ENCODE peak calls at places on chromosomes 11 and 22, in five cellular contexts. One of them, this sample, is unnamed.

GRCh38 chr11:6576471-6577373 is 26.7 kb downstream of the RRP8 start:
- DNase-seq in AG09309: peak; percentile 65
- DNase-seq in HFFc6: peak; percentile 63
- DNase-seq in RPMI8226: peak; percentile 37
- DNase-seq in astrocyte of the spinal cord: peak; percentile 82
- DNase-seq in this sample: peak; percentile 35

GRCh38 chr11:26244207-26244606 is 87.7 kb upstream of the ANO3 start:
- DNase-seq in AG09309: peak; percentile 50
- DNase-seq in HFFc6: no peak
- DNase-seq in RPMI8226: no peak
- DNase-seq in astrocyte of the spinal cord: no peak
- DNase-seq in this sample: peak; percentile 71

GRCh38 chr11:126361400-126361799 is 5.9 kb downstream of the ST3GAL4 start:
- DNase-seq in AG09309: no peak
- DNase-seq in HFFc6: no peak
- DNase-seq in RPMI8226: no peak
- DNase-seq in astrocyte of the spinal cord: no peak
- DNase-seq in this sample: no peak

GRCh38 chr11:118211006-118211405 is 13.8 kb downstream of the JAML start:
- DNase-seq in AG09309: no peak
- DNase-seq in HFFc6: peak; percentile 1
- DNase-seq in RPMI8226: no peak
- DNase-seq in astrocyte of the spinal cord: no peak
- DNase-seq in this sample: peak; percentile 32

GRCh38 chr22:26259510-26259909 is 90.2 kb downstream of the SEZ6L start:
- DNase-seq in AG09309: no peak
- DNase-seq in HFFc6: no peak
- DNase-seq in RPMI8226: peak; percentile 51
- DNase-seq in astrocyte of the spinal cord: peak; percentile 1
- DNase-seq in this sample: no peak

GRCh38 chr22:37545703-37546435 is 14.4 kb upstream of the CDC42EP1 start:
- DNase-seq in AG09309: peak; percentile 81
- DNase-seq in HFFc6: peak; percentile 90
- DNase-seq in RPMI8226: no peak
- DNase-seq in astrocyte of the spinal cord: peak; percentile 97
- DNase-seq in this sample: peak; percentile 95

GRCh38 chr11:2466069-2466801 is 21.4 kb downstream of the KCNQ1 start:
- DNase-seq in AG09309: no peak
- DNase-seq in HFFc6: no peak
- DNase-seq in RPMI8226: no peak
- DNase-seq in astrocyte of the spinal cord: no peak
- DNase-seq in this sample: no peak

GRCh38 chr11:30244255-30244654 is 13.4 kb downstream of the FSHB start:
- DNase-seq in AG09309: no peak
- DNase-seq in HFFc6: peak; percentile 4
- DNase-seq in RPMI8226: no peak
- DNase-seq in astrocyte of the spinal cord: peak; percentile 66
- DNase-seq in this sample: peak; percentile 21

GRCh38 chr11:22666700-22667439 is 459 bp downstream of the GAS2 start:
- DNase-seq in AG09309: no peak
- DNase-seq in HFFc6: no peak
- DNase-seq in RPMI8226: no peak
- DNase-seq in astrocyte of the spinal cord: peak; percentile 27
- DNase-seq in this sample: no peak

GRCh38 chr11:2663915-2664314 is 35.9 kb downstream of the KCNQ1OT1 start:
- DNase-seq in AG09309: no peak
- DNase-seq in HFFc6: no peak
- DNase-seq in RPMI8226: no peak
- DNase-seq in astrocyte of the spinal cord: no peak
- DNase-seq in this sample: no peak

GRCh38 chr11:33542921-33543320 is 157.7 kb downstream of the C11orf91 start:
- DNase-seq in AG09309: no peak
- DNase-seq in HFFc6: peak; percentile 37
- DNase-seq in RPMI8226: peak; percentile 11
- DNase-seq in astrocyte of the spinal cord: peak; percentile 36
- DNase-seq in this sample: no peak

GRCh38 chr11:19723572-19724342 is 11.1 kb downstream of the NAV2 start:
- DNase-seq in AG09309: no peak
- DNase-seq in HFFc6: peak; percentile 28
- DNase-seq in RPMI8226: no peak
- DNase-seq in astrocyte of the spinal cord: peak; percentile 53
- DNase-seq in this sample: no peak

GRCh38 chr11:134124660-134125451 is 56.0 kb downstream of the JAM3 start:
- DNase-seq in AG09309: no peak
- DNase-seq in HFFc6: peak; percentile 4
- DNase-seq in RPMI8226: peak; percentile 11
- DNase-seq in astrocyte of the spinal cord: peak; percentile 35
- DNase-seq in this sample: peak; percentile 43

GRCh38 chr11:36191941-36192340 is 97.3 kb downstream of the COMMD9 start:
- DNase-seq in AG09309: no peak
- DNase-seq in HFFc6: no peak
- DNase-seq in RPMI8226: no peak
- DNase-seq in astrocyte of the spinal cord: no peak
- DNase-seq in this sample: no peak

GRCh38 chr22:19495562-19496323 is 16.0 kb downstream of the CDC45 start:
- DNase-seq in AG09309: peak; percentile 10
- DNase-seq in HFFc6: peak; percentile 23
- DNase-seq in RPMI8226: no peak
- DNase-seq in astrocyte of the spinal cord: no peak
- DNase-seq in this sample: no peak

GRCh38 chr11:57499413-57499982 is 16.0 kb downstream of the SLC43A1 start:
- DNase-seq in AG09309: peak; percentile 21
- DNase-seq in HFFc6: peak; percentile 70
- DNase-seq in RPMI8226: no peak
- DNase-seq in astrocyte of the spinal cord: peak; percentile 93
- DNase-seq in this sample: peak; percentile 79

GRCh38 chr11:122578168-122578825 is 77.2 kb upstream of the UBASH3B start:
- DNase-seq in AG09309: no peak
- DNase-seq in HFFc6: no peak
- DNase-seq in RPMI8226: no peak
- DNase-seq in astrocyte of the spinal cord: no peak
- DNase-seq in this sample: no peak

GRCh38 chr22:17217179-17217578 is 2.1 kb downstream of the ADA2 start:
- DNase-seq in AG09309: no peak
- DNase-seq in HFFc6: no peak
- DNase-seq in RPMI8226: peak; percentile 6
- DNase-seq in astrocyte of the spinal cord: no peak
- DNase-seq in this sample: no peak

GRCh38 chr11:111694851-111695250 is 71.3 kb downstream of the PPP2R1B start:
- DNase-seq in AG09309: peak; percentile 74
- DNase-seq in HFFc6: no peak
- DNase-seq in RPMI8226: no peak
- DNase-seq in astrocyte of the spinal cord: peak; percentile 90
- DNase-seq in this sample: peak; percentile 91

GRCh38 chr11:74237541-74237940 is 66.5 kb downstream of the PPME1 start:
- DNase-seq in AG09309: no peak
- DNase-seq in HFFc6: no peak
- DNase-seq in RPMI8226: no peak
- DNase-seq in astrocyte of the spinal cord: no peak
- DNase-seq in this sample: no peak

GRCh38 chr11:66112640-66113098 is 42.6 kb downstream of the PACS1 start:
- DNase-seq in AG09309: peak; percentile 66
- DNase-seq in HFFc6: peak; percentile 73
- DNase-seq in RPMI8226: peak; percentile 85
- DNase-seq in astrocyte of the spinal cord: peak; percentile 71
- DNase-seq in this sample: peak; percentile 61

GRCh38 chr11:73530109-73530508 is 67.8 kb downstream of the FAM168A start:
- DNase-seq in AG09309: no peak
- DNase-seq in HFFc6: no peak
- DNase-seq in RPMI8226: peak; percentile 33
- DNase-seq in astrocyte of the spinal cord: no peak
- DNase-seq in this sample: no peak

GRCh38 chr22:38424525-38425080 is 30.4 kb downstream of the KCNJ4 start:
- DNase-seq in AG09309: no peak
- DNase-seq in HFFc6: no peak
- DNase-seq in RPMI8226: no peak
- DNase-seq in astrocyte of the spinal cord: no peak
- DNase-seq in this sample: no peak

GRCh38 chr22:48952256-48953102 is 875.2 kb downstream of the BRD1 start:
- DNase-seq in AG09309: no peak
- DNase-seq in HFFc6: no peak
- DNase-seq in RPMI8226: no peak
- DNase-seq in astrocyte of the spinal cord: no peak
- DNase-seq in this sample: no peak

GRCh38 chr22:22558972-22559603 is at the start of gene PRAME:
- DNase-seq in AG09309: no peak
- DNase-seq in HFFc6: no peak
- DNase-seq in RPMI8226: peak; percentile 64
- DNase-seq in astrocyte of the spinal cord: no peak
- DNase-seq in this sample: no peak

GRCh38 chr22:26763633-26764295 is 106.4 kb downstream of the MIAT start:
- DNase-seq in AG09309: peak; percentile 11
- DNase-seq in HFFc6: peak; percentile 45
- DNase-seq in RPMI8226: no peak
- DNase-seq in astrocyte of the spinal cord: no peak
- DNase-seq in this sample: no peak

GRCh38 chr11:37861671-37862070 is 1263.6 kb upstream of the RAG2 start:
- DNase-seq in AG09309: no peak
- DNase-seq in HFFc6: no peak
- DNase-seq in RPMI8226: no peak
- DNase-seq in astrocyte of the spinal cord: no peak
- DNase-seq in this sample: no peak

GRCh38 chr11:82722236-82722635 is 11.4 kb downstream of the FAM181B start:
- DNase-seq in AG09309: peak; percentile 21
- DNase-seq in HFFc6: peak; percentile 43
- DNase-seq in RPMI8226: no peak
- DNase-seq in astrocyte of the spinal cord: no peak
- DNase-seq in this sample: no peak

GRCh38 chr11:63782749-63783148 is 14.2 kb upstream of the ZFTA start:
- DNase-seq in AG09309: no peak
- DNase-seq in HFFc6: no peak
- DNase-seq in RPMI8226: no peak
- DNase-seq in astrocyte of the spinal cord: no peak
- DNase-seq in this sample: no peak

GRCh38 chr11:1781593-1781975 is 17.9 kb upstream of the CTSD start:
- DNase-seq in AG09309: no peak
- DNase-seq in HFFc6: no peak
- DNase-seq in RPMI8226: no peak
- DNase-seq in astrocyte of the spinal cord: no peak
- DNase-seq in this sample: no peak

GRCh38 chr22:35782504-35782903 is 64.8 kb downstream of the APOL5 start:
- DNase-seq in AG09309: no peak
- DNase-seq in HFFc6: no peak
- DNase-seq in RPMI8226: no peak
- DNase-seq in astrocyte of the spinal cord: peak; percentile 24
- DNase-seq in this sample: no peak

GRCh38 chr11:115598502-115598901 is 94.3 kb upstream of the CADM1 start:
- DNase-seq in AG09309: no peak
- DNase-seq in HFFc6: no peak
- DNase-seq in RPMI8226: no peak
- DNase-seq in astrocyte of the spinal cord: no peak
- DNase-seq in this sample: no peak

GRCh38 chr11:94803491-94803890 is 35.3 kb downstream of the AMOTL1 start:
- DNase-seq in AG09309: no peak
- DNase-seq in HFFc6: peak; percentile 16
- DNase-seq in RPMI8226: no peak
- DNase-seq in astrocyte of the spinal cord: no peak
- DNase-seq in this sample: peak; percentile 55

GRCh38 chr22:27195104-27195503 is 537.7 kb downstream of the MIAT start:
- DNase-seq in AG09309: no peak
- DNase-seq in HFFc6: no peak
- DNase-seq in RPMI8226: no peak
- DNase-seq in astrocyte of the spinal cord: no peak
- DNase-seq in this sample: no peak

GRCh38 chr11:114623720-114624119 is 28.1 kb upstream of the NXPE4 start:
- DNase-seq in AG09309: no peak
- DNase-seq in HFFc6: no peak
- DNase-seq in RPMI8226: no peak
- DNase-seq in astrocyte of the spinal cord: no peak
- DNase-seq in this sample: no peak

GRCh38 chr11:78683774-78684173 is 109.1 kb upstream of the NARS2 start:
- DNase-seq in AG09309: no peak
- DNase-seq in HFFc6: no peak
- DNase-seq in RPMI8226: no peak
- DNase-seq in astrocyte of the spinal cord: no peak
- DNase-seq in this sample: no peak

This sample was measured in stromal cell of bone marrow.